ENCODE peak calls at places on chromosomes 7 and 10, in seven cellular contexts. H is right lobe of liver, J is endothelial cell of umbilical vein, E is A549, W is body of pancreas, B is uterus, G is ovary. L is an unnamed sample.

GRCh38 chr7:26399747-26400146 is 108.1 kb downstream of the SNX10 start:
- DNase-seq in E (no peak), H (no peak), G (no peak), J (no peak), W (no peak), B (no peak), L (no peak)

GRCh38 chr7:135717686-135718085 is 10.3 kb downstream of the SLC13A4 start:
- DNase-seq in E (no peak), B (no peak), G (no peak), H (no peak), W (no peak), J (no peak), L (no peak)

GRCh38 chr7:143901360-143901709 is 641 bp downstream of the TCAF1 start:
- DNase-seq in E (peak), G (peak), H (peak), W (peak), B (peak), J (no peak), L (peak)

GRCh38 chr7:40220421-40220911 is 85.7 kb downstream of the SUGCT start:
- DNase-seq in G (no peak), W (no peak), H (no peak), B (no peak), E (no peak), J (no peak), L (no peak)

GRCh38 chr10:96287392-96288105 is 16.2 kb upstream of the BLNK start:
- DNase-seq in G (no peak), E (no peak), H (no peak), J (no peak), W (peak), B (no peak), L (no peak)

GRCh38 chr10:89283988-89284475 is 17.8 kb upstream of the IFIT2 start:
- DNase-seq in W (peak), H (no peak), J (peak), E (peak), B (peak), G (peak), L (peak)

GRCh38 chr10:126247454-126247975 is 140.8 kb downstream of the ADAM12 start:
- DNase-seq in J (peak), W (peak), H (no peak), B (peak), E (peak), G (peak), L (no peak)

GRCh38 chr7:114711244-114711643 is 210.7 kb upstream of the MDFIC start:
- DNase-seq in W (no peak), J (no peak), B (no peak), E (no peak), H (no peak), G (no peak), L (no peak)

GRCh38 chr10:2619927-2620326 is 447.4 kb upstream of the PFKP start:
- DNase-seq in B (no peak), G (no peak), E (no peak), H (no peak), J (no peak), W (no peak), L (no peak)

GRCh38 chr10:75962395-75963061 is 531.1 kb downstream of the LRMDA start:
- DNase-seq in H (no peak), J (no peak), G (no peak), E (no peak), B (no peak), W (no peak), L (no peak)

GRCh38 chr7:22841954-22842353 is 19.3 kb upstream of the TOMM7 start:
- DNase-seq in B (no peak), W (no peak), E (no peak), J (no peak), H (no peak), G (no peak), L (no peak)

GRCh38 chr7:24965831-24966708 is 13.9 kb downstream of the OSBPL3 start:
- DNase-seq in G (no peak), H (no peak), W (no peak), E (no peak), J (peak), B (no peak), L (no peak)

GRCh38 chr7:123748171-123748733 is 551 bp downstream of the WASL start:
- DNase-seq in B (peak), W (peak), G (no peak), E (peak), H (peak), J (peak), L (no peak)

GRCh38 chr7:101232141-101232821 is 5.3 kb downstream of the CLDN15 start:
- DNase-seq in H (peak), G (no peak), E (no peak), J (peak), B (no peak), W (peak), L (peak)

GRCh38 chr7:129122751-129123516 is 21.6 kb upstream of the TSPAN33 start:
- DNase-seq in H (no peak), W (no peak), B (no peak), G (no peak), E (no peak), J (peak), L (no peak)

GRCh38 chr10:20004087-20004523 is 187.9 kb downstream of the PLXDC2 start:
- DNase-seq in B (peak), G (peak), J (no peak), W (peak), E (no peak), H (peak), L (peak)

GRCh38 chr7:155644971-155645509 is 579 bp downstream of the RBM33 start:
- DNase-seq in H (peak), G (peak), W (no peak), J (peak), B (peak), E (peak), L (peak)

GRCh38 chr10:16644146-16644545 is 122.5 kb upstream of the C1QL3 start:
- DNase-seq in G (no peak), W (no peak), H (no peak), B (no peak), E (no peak), J (peak), L (no peak)

GRCh38 chr10:95505641-95506040 is 55.5 kb downstream of the SORBS1 start:
- DNase-seq in J (no peak), E (no peak), B (no peak), H (no peak), W (no peak), G (no peak), L (no peak)

GRCh38 chr10:80700252-80700651 is 162.6 kb downstream of the SH2D4B start:
- DNase-seq in H (no peak), E (no peak), B (no peak), G (no peak), J (no peak), W (no peak), L (no peak)

GRCh38 chr10:5582736-5583135 is 58.0 kb downstream of the CALML3 start:
- DNase-seq in B (no peak), W (no peak), J (no peak), E (no peak), G (no peak), H (no peak), L (no peak)

GRCh38 chr10:100767428-100767779 is 22.0 kb downstream of the PAX2 start:
- DNase-seq in J (no peak), W (no peak), G (no peak), E (no peak), B (no peak), H (no peak), L (no peak)

GRCh38 chr10:97843296-97843671 is 6.4 kb upstream of the GOLGA7B start:
- DNase-seq in J (no peak), W (no peak), E (no peak), H (no peak), B (no peak), G (no peak), L (no peak)

GRCh38 chr10:57222603-57223002 is 861.5 kb upstream of the ZWINT start:
- DNase-seq in W (no peak), E (no peak), G (no peak), H (no peak), B (no peak), J (no peak), L (no peak)

GRCh38 chr10:43202224-43202656 is 64.0 kb downstream of the CSGALNACT2 start:
- DNase-seq in W (peak), H (no peak), J (no peak), B (peak), G (peak), E (no peak), L (no peak)

GRCh38 chr10:7258948-7259523 is 151.8 kb downstream of the SFMBT2 start:
- DNase-seq in B (no peak), W (no peak), E (no peak), G (no peak), J (no peak), H (no peak), L (no peak)

GRCh38 chr7:94698275-94698674 is 42.3 kb upstream of the SGCE start:
- DNase-seq in E (peak), J (peak), H (no peak), G (no peak), B (no peak), W (no peak), L (no peak)

GRCh38 chr7:151634643-151635042 is 114.9 kb upstream of the RHEB start:
- DNase-seq in B (no peak), W (no peak), E (no peak), H (no peak), J (no peak), G (no peak), L (no peak)

GRCh38 chr7:16604054-16604453 is 41.5 kb downstream of the ANKMY2 start:
- DNase-seq in B (no peak), E (no peak), G (no peak), H (no peak), W (no peak), J (peak), L (no peak)

GRCh38 chr7:19060870-19061269 is 56.6 kb downstream of the TWIST1 start:
- DNase-seq in H (no peak), W (no peak), G (no peak), J (no peak), E (no peak), B (no peak), L (no peak)

GRCh38 chr7:67713651-67714050 is 717.0 kb downstream of the TYW1 start:
- DNase-seq in H (no peak), J (no peak), E (no peak), B (no peak), G (no peak), W (no peak), L (no peak)

GRCh38 chr10:89550509-89550908 is 15.1 kb upstream of the SLC16A12 start:
- DNase-seq in G (no peak), J (no peak), W (peak), B (no peak), H (no peak), E (no peak), L (no peak)

GRCh38 chr7:27064169-27064568 is 31.6 kb downstream of the HOXA1 start:
- DNase-seq in J (peak), B (no peak), E (no peak), W (no peak), G (no peak), H (no peak), L (no peak)

GRCh38 chr10:30829921-30830671 is 200.5 kb upstream of the LYZL2 start:
- DNase-seq in H (no peak), G (no peak), E (no peak), B (no peak), J (no peak), W (no peak), L (no peak)

GRCh38 chr7:147756290-147756689 is 834.3 kb upstream of the C7orf33 start:
- DNase-seq in J (no peak), E (no peak), B (no peak), G (no peak), H (no peak), W (no peak), L (no peak)

GRCh38 chr7:111042842-111043241 is 48.1 kb upstream of the LRRN3 start:
- DNase-seq in E (no peak), J (no peak), B (no peak), H (no peak), W (no peak), G (no peak), L (no peak)

GRCh38 chr10:57098146-57098545 is 737.1 kb upstream of the ZWINT start:
- DNase-seq in B (no peak), J (no peak), H (no peak), W (no peak), G (no peak), E (no peak), L (no peak)

DNA sequence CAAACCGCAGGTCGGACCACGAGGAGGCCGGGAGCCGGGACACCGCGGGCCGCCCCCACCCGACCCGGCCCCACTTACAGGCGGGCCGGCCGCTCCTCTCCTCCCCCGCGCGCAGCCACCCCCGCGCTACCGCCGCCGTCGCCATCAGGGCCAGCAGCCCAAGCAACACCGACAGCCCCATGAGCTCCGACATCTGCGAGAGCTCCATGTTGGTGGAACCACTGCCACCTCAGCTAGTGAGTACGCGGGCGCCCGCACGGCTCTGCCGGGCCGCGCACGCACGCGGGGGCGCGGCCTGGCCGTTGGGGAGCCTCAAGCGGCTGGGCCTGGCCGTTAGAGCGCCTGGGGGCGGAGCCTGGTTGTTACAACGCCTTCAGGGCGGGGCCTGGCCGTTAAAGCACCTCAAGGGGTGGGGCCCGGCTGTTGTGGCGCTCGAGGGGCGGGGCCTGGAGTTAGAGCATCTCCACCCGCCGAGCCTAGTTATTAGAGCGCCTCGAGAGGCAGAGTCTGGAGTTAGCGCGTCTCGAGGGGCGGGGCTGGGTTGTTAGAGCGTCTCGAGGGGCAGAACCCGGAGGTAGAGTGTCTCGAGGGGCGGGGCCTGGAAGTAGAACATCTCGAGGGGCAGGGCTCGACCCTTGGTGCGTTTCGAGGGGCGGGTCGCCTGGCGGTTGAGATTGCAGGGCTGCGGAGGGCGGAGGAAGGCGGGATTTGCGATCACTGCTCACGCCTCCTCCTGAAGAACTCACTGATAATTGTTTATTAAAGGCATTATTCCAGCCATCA is at the start of gene TBL2:
- DNase-seq in G (peak), W (peak), E (peak), J (peak), B (peak), H (peak), L (peak)
- TF ChIP-seq POLR2A in G (peak), W (peak), E (peak), J (peak), B (peak), H (peak), L (peak)

GRCh38 chr10:84308021-84308420 is 20.4 kb upstream of the CCSER2 start:
- DNase-seq in J (no peak), W (no peak), H (no peak), G (no peak), B (no peak), E (no peak), L (no peak)
- TF ChIP-seq CTCF in J (no peak), W (no peak), H (no peak), G (no peak), B (no peak), E (no peak), L (no peak)

GRCh38 chr10:132396495-132397035 is 435 bp upstream of the PWWP2B start:
- DNase-seq in H (peak), J (no peak), G (peak), E (no peak), B (peak), W (peak), L (no peak)
- TF ChIP-seq POLR2A in H (no peak), J (no peak), G (no peak), E (no peak), B (no peak), W (no peak), L (no peak)

GRCh38 chr10:133308431-133309110 is at the start of the genes TUBGCP2 and ZNF511:
- DNase-seq in G (peak), J (peak), W (peak), H (peak), E (peak), B (peak), L (peak)
- TF ChIP-seq CTCF in G (no peak), J (peak), W (peak), H (peak), E (no peak), B (peak), L (peak)

DNA sequence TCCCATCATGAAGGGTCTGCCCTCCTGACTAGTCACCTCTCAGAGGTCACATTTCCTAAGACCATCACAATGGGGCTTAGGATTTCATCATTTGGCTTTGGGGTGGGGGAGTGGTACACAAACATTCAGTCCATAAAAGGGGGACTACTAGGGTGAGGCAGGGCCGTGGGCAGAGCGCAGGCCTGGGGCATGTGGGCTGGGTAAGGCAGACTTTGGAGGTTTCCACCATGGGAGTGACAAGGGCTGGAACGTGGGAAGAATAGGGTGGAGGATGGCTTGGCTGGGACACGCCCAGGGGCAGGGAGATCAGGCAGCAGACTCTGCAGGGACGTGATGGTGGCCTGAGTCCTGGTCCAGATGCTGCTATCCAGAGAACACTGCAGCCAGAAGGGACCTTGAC is 24.6 kb upstream of the CRHR2 start:
- DNase-seq in B (no peak), W (no peak), G (no peak), J (no peak), H (no peak), E (no peak), L (no peak)
- TF ChIP-seq POLR2A in B (no peak), W (no peak), G (no peak), J (no peak), H (no peak), E (no peak), L (no peak)

GRCh38 chr7:157493776-157494175 is 157.0 kb downstream of the DNAJB6 start:
- DNase-seq in G (no peak), J (no peak), H (no peak), W (no peak), B (no peak), E (no peak), L (no peak)

GRCh38 chr7:157490465-157490912 is 153.7 kb downstream of the DNAJB6 start:
- DNase-seq in G (no peak), W (no peak), H (no peak), E (peak), J (no peak), B (no peak), L (no peak)

GRCh38 chr7:157494506-157495176 is 157.8 kb downstream of the DNAJB6 start:
- DNase-seq in H (no peak), J (no peak), B (no peak), E (no peak), G (no peak), W (no peak), L (no peak)

GRCh38 chr7:157495177-157495553 is 158.4 kb downstream of the DNAJB6 start:
- DNase-seq in W (no peak), B (no peak), J (no peak), E (no peak), G (no peak), H (no peak), L (no peak)

DNA sequence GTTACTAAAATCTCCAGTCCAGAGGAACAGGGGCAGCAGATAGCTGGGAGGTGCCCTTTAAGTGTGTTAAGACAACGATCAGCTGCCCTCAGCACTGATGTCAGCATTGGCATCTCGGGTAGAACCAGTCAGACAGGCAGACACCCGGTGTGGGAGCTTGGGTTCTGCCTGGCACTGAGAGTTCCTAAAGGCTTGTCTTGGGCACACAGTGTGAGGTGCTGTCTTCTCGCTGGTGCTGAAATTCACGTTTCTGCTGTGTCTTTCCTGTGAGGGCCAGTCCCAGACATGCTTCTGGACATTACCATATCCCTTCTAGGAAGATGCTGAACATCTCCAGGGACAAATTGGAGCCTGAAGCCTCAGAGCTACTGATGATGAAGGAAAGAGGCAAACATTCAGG is 156.2 kb downstream of the DNAJB6 start:
- DNase-seq in G (no peak), W (no peak), H (no peak), B (no peak), E (no peak), J (no peak), L (peak)
- TF ChIP-seq CTCF in G (no peak), W (no peak), H (no peak), B (no peak), E (no peak), J (no peak), L (no peak)